ENCODE peak calls at places on chromosome X, in four cellular contexts. O, E, F and S are unnamed samples.

GRCh38 chrX:39149761-39150160 is 348.5 kb downstream of the MID1IP1 start:
- ATAC-seq in O (peak), E (peak), F (peak), S (peak)

GRCh38 chrX:66038115-66038514 is 1.8 kb downstream of the VSIG4 start:
- ATAC-seq in F (no peak), E (no peak), O (no peak), S (no peak)

GRCh38 chrX:41512394-41512793 is 65.3 kb downstream of the NYX start:
- ATAC-seq in O (no peak), F (no peak), E (no peak), S (no peak)

GRCh38 chrX:21959362-21960051 is 19.0 kb downstream of the SMS start:
- ATAC-seq in O (no peak), F (no peak), E (no peak), S (no peak)

GRCh38 chrX:23668335-23668734 is 1.0 kb downstream of the PRDX4 start:
- ATAC-seq in F (no peak), O (no peak), E (no peak), S (no peak)

GRCh38 chrX:20267924-20268701 is 1.4 kb upstream of the RPS6KA3 start:
- ATAC-seq in F (peak), O (peak), E (peak), S (no peak)

GRCh38 chrX:63740382-63740781 is 44.6 kb downstream of the ARHGEF9 start:
- ATAC-seq in F (no peak), O (no peak), E (no peak), S (no peak)

GRCh38 chrX:136423724-136424123 is 64.0 kb upstream of the BRS3 start:
- ATAC-seq in O (no peak), F (no peak), E (no peak), S (peak)

GRCh38 chrX:27910412-27910811 is 70.8 kb downstream of the DCAF8L1 start:
- ATAC-seq in F (no peak), E (no peak), O (no peak), S (no peak)

GRCh38 chrX:123217077-123217476 is 33.0 kb downstream of the GRIA3 start:
- ATAC-seq in F (peak), E (peak), O (peak), S (no peak)

GRCh38 chrX:133384454-133384853 is 30.8 kb downstream of the GPC4 start:
- ATAC-seq in F (no peak), O (no peak), E (no peak), S (no peak)

GRCh38 chrX:4570141-4570540 is 856.7 kb upstream of the PRKX start:
- ATAC-seq in O (no peak), E (no peak), F (no peak), S (no peak)

GRCh38 chrX:39703307-39703706 is 394.5 kb downstream of the BCOR start:
- ATAC-seq in O (peak), E (no peak), F (no peak), S (no peak)

GRCh38 chrX:154068560-154068959 is 29.0 kb downstream of the MECP2 start:
- ATAC-seq in E (no peak), F (no peak), O (no peak), S (no peak)

GRCh38 chrX:139831689-139832456 is 101.0 kb downstream of the ATP11C start:
- ATAC-seq in O (peak), F (peak), E (peak), S (no peak)

GRCh38 chrX:129733335-129733734 is 5.4 kb upstream of the XPNPEP2 start:
- ATAC-seq in F (no peak), E (no peak), O (no peak), S (no peak)

GRCh38 chrX:56572975-56573374 is 9.5 kb downstream of the UBQLN2 start:
- ATAC-seq in E (no peak), F (no peak), O (no peak), S (peak)

GRCh38 chrX:98065151-98065550 is 1181.4 kb downstream of the RPA4 start:
- ATAC-seq in E (no peak), O (no peak), F (no peak), S (no peak)

GRCh38 chrX:8749697-8750096 is 17.8 kb upstream of the ANOS1 start:
- ATAC-seq in F (no peak), E (no peak), O (no peak), S (no peak)

GRCh38 chrX:94830717-94831116 is 1156.7 kb downstream of the FAM133A start:
- ATAC-seq in O (no peak), E (no peak), F (no peak), S (no peak)

GRCh38 chrX:133638285-133638684 is 223.0 kb upstream of the GPC4 start:
- ATAC-seq in E (no peak), F (no peak), O (no peak), S (no peak)

GRCh38 chrX:28576117-28576516 is 11.1 kb upstream of the IL1RAPL1 start:
- ATAC-seq in O (no peak), F (no peak), E (no peak), S (no peak)

GRCh38 chrX:23742174-23742692 is 843 bp downstream of the ACOT9 start:
- ATAC-seq in O (peak), F (peak), E (peak), S (peak)

GRCh38 chrX:29359276-29359675 is 772.0 kb downstream of the IL1RAPL1 start:
- ATAC-seq in F (peak), E (no peak), O (no peak), S (no peak)

GRCh38 chrX:140091276-140091886 is 126.1 kb upstream of the CXorf66 start:
- ATAC-seq in E (no peak), O (peak), F (peak), S (no peak)

GRCh38 chrX:1307626-1308340 is 28.8 kb upstream of the IL3RA start:
- ATAC-seq in O (no peak), F (no peak), E (no peak), S (no peak)

GRCh38 chrX:2664497-2664896 is 26.6 kb upstream of the CD99 start:
- ATAC-seq in F (peak), E (peak), O (peak), S (no peak)

GRCh38 chrX:23779025-23779424 is 3.9 kb upstream of the SAT1 start:
- ATAC-seq in E (no peak), F (no peak), O (no peak), S (no peak)

GRCh38 chrX:148282504-148282903 is 217.9 kb upstream of the AFF2 start:
- ATAC-seq in F (no peak), E (no peak), O (no peak), S (no peak)

GRCh38 chrX:24168807-24169206 is 19.3 kb downstream of the ZFX start:
- ATAC-seq in F (no peak), E (no peak), O (no peak), S (no peak)

GRCh38 chrX:19072372-19072771 is 49.9 kb downstream of the ADGRG2 start:
- ATAC-seq in F (no peak), O (no peak), E (no peak), S (no peak)

GRCh38 chrX:7586126-7586525 is 256.8 kb upstream of the VCX start:
- ATAC-seq in O (no peak), F (no peak), E (no peak), S (peak)

GRCh38 chrX:100494974-100495373 is 84.9 kb upstream of the PCDH19 start:
- ATAC-seq in E (no peak), F (no peak), O (no peak), S (peak)

GRCh38 chrX:116357317-116357716 is 79.1 kb upstream of the SLC6A14 start:
- ATAC-seq in E (no peak), O (no peak), F (no peak), S (no peak)

GRCh38 chrX:43500996-43501694 is 155.0 kb upstream of the MAOA start:
- ATAC-seq in F (no peak), O (no peak), E (no peak), S (peak)

GRCh38 chrX:54325077-54325476 is 32.8 kb downstream of the WNK3 start:
- ATAC-seq in F (no peak), E (no peak), O (no peak), S (no peak)

GRCh38 chrX:15530318-15530717 is 29.7 kb downstream of the BMX start:
- ATAC-seq in O (no peak), E (no peak), F (no peak), S (no peak)